ENCODE peak calls at places on chromosome 11, in nine cellular contexts. I is AG09319; K is stimulated activated CD4-positive, alpha-beta T cell treated with anti-CD3 and anti-CD28 coated beads, Interleukin-2, amount 100 ng/mL, for 24 hours; G is NCI-H1105; Z is right atrium auricular region; R is DMS153; U is NCI-H146; D is activated CD4-positive, CD25-positive, alpha-beta regulatory T cell; X is germinal center. O is an unnamed sample.

GRCh38 chr11:120611576-120611975 is 100.0 kb downstream of the GRIK4 start:
- DNase-seq in X (no peak), I (no peak), D (no peak), K (no peak), Z (no peak), G (no peak), U (no peak), R (no peak), O (no peak)

GRCh38 chr11:56714206-56714605 is 15.3 kb downstream of the OR9G1 start:
- DNase-seq in I (no peak), G (no peak), X (no peak), Z (no peak), D (no peak), U (no peak), K (no peak), R (no peak), O (no peak)

GRCh38 chr11:33690290-33691050 is 10.2 kb downstream of the C11orf91 start:
- DNase-seq in R (no peak), D (no peak), X (no peak), I (peak; percentile 76), K (no peak), Z (peak; percentile 95), G (no peak), U (no peak), O (no peak)

GRCh38 chr11:19739872-19740271 is 27.2 kb downstream of the NAV2 start:
- DNase-seq in D (no peak), K (no peak), X (no peak), R (no peak), I (no peak), G (no peak), Z (no peak), U (no peak), O (no peak)

GRCh38 chr11:110297726-110298297 is 1.4 kb upstream of the RDX start:
- DNase-seq in Z (no peak), K (no peak), R (no peak), U (no peak), X (no peak), I (no peak), D (no peak), G (no peak), O (no peak)

GRCh38 chr11:66568124-66568916 is at the start of gene CTSF:
- DNase-seq in R (peak; percentile 65), G (peak; percentile 64), X (peak; percentile 90), K (peak; percentile 76), Z (peak; percentile 83), I (no peak), D (peak; percentile 33), U (peak; percentile 58), O (no peak)

GRCh38 chr11:76777325-76777724 is 5.8 kb upstream of the TSKU start:
- DNase-seq in G (no peak), U (no peak), I (no peak), D (no peak), Z (no peak), K (no peak), R (no peak), X (no peak), O (no peak)

GRCh38 chr11:75997273-75997552 is 182.2 kb downstream of the UVRAG start:
- DNase-seq in I (no peak), Z (no peak), D (no peak), K (no peak), X (no peak), R (no peak), G (no peak), U (no peak), O (no peak)

GRCh38 chr11:119432484-119433368 is 9.8 kb upstream of the THY1 start:
- DNase-seq in X (no peak), D (no peak), Z (no peak), R (no peak), K (no peak), I (peak; percentile 56), U (no peak), G (no peak), O (no peak)

GRCh38 chr11:44765026-44765595 is 38.3 kb downstream of the TSPAN18 start:
- DNase-seq in G (no peak), X (no peak), D (no peak), R (no peak), I (no peak), Z (peak; percentile 43), U (no peak), K (no peak), O (no peak)

GRCh38 chr11:109954534-109954933 is 138.7 kb upstream of the ZC3H12C start:
- DNase-seq in X (no peak), G (no peak), D (no peak), I (no peak), U (no peak), R (no peak), K (no peak), Z (no peak), O (no peak)

GRCh38 chr11:1422981-1423380 is 33.2 kb downstream of the BRSK2 start:
- DNase-seq in D (no peak), Z (no peak), R (no peak), U (no peak), I (no peak), G (no peak), K (no peak), X (no peak), O (no peak)

O was measured in brain pericyte.